ENCODE peak calls at places on chromosome 9, in five cellular contexts. R is heart right ventricle; Y is CD8-positive, alpha-beta T cell; Z is WERI-Rb-1; U is HFF-Myc. G is an unnamed sample.

GRCh38 chr9:77793909-77794308 is 145.8 kb upstream of the GNA14 start:
- DNase-seq in U (peak; percentile 25), Y (no peak), Z (no peak), R (no peak), G (no peak)

GRCh38 chr9:20980713-20981481 is 50.5 kb downstream of the HACD4 start:
- DNase-seq in U (peak; percentile 60), Y (no peak), R (no peak), Z (no peak), G (no peak)

GRCh38 chr9:88243736-88244135 is 105.5 kb upstream of the SPATA31C2 start:
- DNase-seq in Y (no peak), U (no peak), Z (no peak), R (no peak), G (no peak)

GRCh38 chr9:124595743-124596142 is 88.5 kb upstream of the NR5A1 start:
- DNase-seq in Z (no peak), R (no peak), U (no peak), Y (no peak), G (no peak)

GRCh38 chr9:121748727-121749546 is 97.5 kb downstream of the DAB2IP start:
- DNase-seq in R (peak; percentile 80), U (no peak), Z (no peak), Y (no peak), G (peak; percentile 84)

GRCh38 chr9:130143974-130144373 is 28.2 kb upstream of the NCS1 start:
- DNase-seq in Z (no peak), Y (no peak), U (no peak), R (peak; percentile 36), G (no peak)

GRCh38 chr9:133935328-133936040 is 56.6 kb downstream of the VAV2 start:
- DNase-seq in U (no peak), Z (no peak), R (peak; percentile 76), Y (no peak), G (peak; percentile 70)

GRCh38 chr9:128027166-128027539 is 40.0 kb downstream of the NAIF1 start:
- DNase-seq in Z (no peak), R (no peak), Y (peak; percentile 30), U (no peak), G (no peak)

GRCh38 chr9:693460-694390 is 147.8 kb upstream of the DMRT1 start:
- DNase-seq in U (no peak), Y (no peak), Z (no peak), R (no peak), G (peak; percentile 66)

GRCh38 chr9:136174779-136175744 is 29.9 kb downstream of the LHX3 start:
- DNase-seq in Z (peak; percentile 75), Y (no peak), R (no peak), U (no peak), G (no peak)

GRCh38 chr9:19754921-19755320 is 33.9 kb downstream of the SLC24A2 start:
- DNase-seq in Z (peak; percentile 85), R (no peak), Y (no peak), U (no peak), G (no peak)

GRCh38 chr9:127501821-127502343 is 50.6 kb downstream of the LRSAM1 start:
- DNase-seq in Y (no peak), U (no peak), Z (no peak), R (no peak), G (no peak)

GRCh38 chr9:108756746-108757490 is 98.9 kb downstream of the ACTL7B start:
- DNase-seq in U (no peak), Y (no peak), Z (no peak), R (no peak), G (no peak)

GRCh38 chr9:135156525-135157510 is 69.3 kb downstream of the OLFM1 start:
- DNase-seq in Y (no peak), R (peak; percentile 48), Z (no peak), U (peak; percentile 2), G (peak; percentile 68)

GRCh38 chr9:135590486-135591079 is 29.0 kb downstream of the PAEP start:
- DNase-seq in R (no peak), U (no peak), Y (no peak), Z (no peak), G (no peak)

GRCh38 chr9:17216011-17216410 is 81.2 kb downstream of the CNTLN start:
- DNase-seq in U (no peak), Z (no peak), R (no peak), Y (no peak), G (no peak)

GRCh38 chr9:5994486-5994885 is 20.9 kb downstream of the RANBP6 start:
- DNase-seq in Y (no peak), U (no peak), Z (no peak), R (no peak), G (no peak)

GRCh38 chr9:20382460-20383071 is 239.7 kb downstream of the MLLT3 start:
- DNase-seq in R (no peak), U (no peak), Y (no peak), Z (no peak), G (no peak)

GRCh38 chr9:123761905-123762605 is 167.9 kb downstream of the DENND1A start:
- DNase-seq in Z (no peak), U (no peak), Y (no peak), R (no peak), G (no peak)

GRCh38 chr9:33517373-33517772 is 6.7 kb upstream of the ANKRD18B start:
- DNase-seq in U (no peak), R (no peak), Y (no peak), Z (peak; percentile 22), G (no peak)

GRCh38 chr9:88791105-88791805 is 200.0 kb upstream of the S1PR3 start:
- DNase-seq in U (no peak), R (no peak), Z (no peak), Y (no peak), G (no peak)

GRCh38 chr9:132411091-132411508 is 1.1 kb downstream of the CFAP77 start:
- DNase-seq in Z (peak; percentile 86), Y (peak; percentile 39), U (no peak), R (peak; percentile 43), G (no peak)

GRCh38 chr9:127516835-127517607 is 65.7 kb downstream of the LRSAM1 start:
- DNase-seq in R (no peak), Z (no peak), Y (no peak), U (no peak), G (no peak)

GRCh38 chr9:94110821-94111252 is 26.6 kb downstream of the PTPDC1 start:
- DNase-seq in Y (no peak), R (no peak), Z (no peak), U (no peak), G (no peak)

GRCh38 chr9:137286980-137287383 is 9.5 kb downstream of the TOR4A start:
- DNase-seq in Z (peak; percentile 85), Y (no peak), R (peak; percentile 53), U (no peak), G (peak; percentile 58)
- TF ChIP-seq CTCF in Z (peak; percentile 93), Y (no peak), R (no peak), U (peak; percentile 66), G (peak; percentile 51)

GRCh38 chr9:89984214-89984613 is 379.4 kb downstream of the GADD45G start:
- DNase-seq in Z (no peak), U (no peak), Y (no peak), R (no peak), G (no peak)
- H3K4me3 ChIP-seq in Z (no peak overlapping the region), U (no peak overlapping the region), Y (no peak overlapping the region), R (no peak overlapping the region), G (no peak overlapping the region)

DNA sequence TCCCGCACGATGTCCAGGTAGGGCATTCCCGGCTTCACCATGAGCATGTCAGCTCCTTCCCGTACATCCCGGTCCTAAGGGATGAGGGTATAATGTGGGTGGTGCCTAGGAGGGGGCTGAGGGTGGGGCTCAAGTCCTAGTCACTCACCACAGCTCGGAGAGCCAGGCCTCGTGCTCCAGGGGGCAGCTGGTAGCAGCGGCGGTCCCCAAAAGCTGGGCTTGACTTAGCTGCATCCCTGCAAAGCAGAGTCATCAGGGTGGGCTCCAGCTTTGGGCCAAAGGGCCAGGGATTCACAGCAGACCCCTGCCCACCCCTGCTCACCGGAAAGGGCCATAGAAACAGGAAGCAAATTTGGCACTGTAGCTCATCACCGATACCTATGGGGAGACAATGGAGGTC is 11.6 kb downstream of the ALAD start:
- DNase-seq in Y (no peak), R (no peak), U (no peak), Z (no peak), G (no peak)
- TF ChIP-seq CTCF in Y (no peak), R (no peak), U (no peak), Z (no peak), G (no peak)

GRCh38 chr9:7315746-7316457 is 483.7 kb downstream of the DMAC1 start:
- DNase-seq in R (no peak), Y (no peak), Z (no peak), U (no peak), G (no peak)
- H3K4me3 ChIP-seq in R (no peak overlapping the region), Y (no peak overlapping the region), Z (no peak overlapping the region), U (no peak overlapping the region), G (peak overlapping the region; percentile 19)